ENCODE peak calls at places on chromosomes 5 and 9, in seven cellular contexts. I, L, S, W, K, F and T are unnamed samples.

GRCh38 chr5:7494446-7495132 is 98.7 kb downstream of the ADCY2 start:
- DNase-seq in I (no peak), L (no peak), S (no peak), W (no peak), K (no peak), F (no peak), T (no peak)

GRCh38 chr9:109072810-109073435 is 46.8 kb downstream of the TMEM245 start:
- DNase-seq in I (no peak), L (no peak), S (no peak), W (no peak), K (no peak), F (no peak), T (no peak)

GRCh38 chr5:170795154-170795553 is 11.6 kb downstream of the GABRP start:
- DNase-seq in I (no peak), L (no peak), S (no peak), W (no peak), K (no peak), F (no peak), T (no peak)

GRCh38 chr5:179258001-179258921 is 87.0 kb downstream of the ADAMTS2 start:
- DNase-seq in I (no peak), L (no peak), S (no peak), W (no peak), K (no peak), F (no peak), T (no peak)

GRCh38 chr5:100444961-100445360 is 90.2 kb upstream of the FAM174A start:
- DNase-seq in I (no peak), L (peak; percentile 35), S (no peak), W (peak; percentile 20), K (no peak), F (no peak), T (no peak)

GRCh38 chr5:93320920-93321319 is 260.1 kb downstream of the NR2F1-AS1 start:
- DNase-seq in I (no peak), L (no peak), S (no peak), W (no peak), K (peak; percentile 26), F (no peak), T (no peak)

GRCh38 chr5:84028093-84028492 is 307.4 kb upstream of the HAPLN1 start:
- DNase-seq in I (no peak), L (peak; percentile 23), S (no peak), W (peak; percentile 36), K (no peak), F (no peak), T (no peak)

GRCh38 chr5:172052454-172053236 is 46.2 kb upstream of the FBXW11 start:
- DNase-seq in I (no peak), L (no peak), S (no peak), W (peak; percentile 84), K (no peak), F (no peak), T (no peak)

GRCh38 chr5:1282139-1282992 is 12.5 kb downstream of the TERT start:
- DNase-seq in I (no peak), L (no peak), S (no peak), W (no peak), K (no peak), F (peak; percentile 20), T (no peak)

GRCh38 chr5:139678751-139679750 is 30.9 kb downstream of the CXXC5 start:
- DNase-seq in I (no peak), L (no peak), S (no peak), W (peak; percentile 82), K (no peak), F (no peak), T (no peak)

GRCh38 chr5:132180134-132180745 is 47.4 kb downstream of the P4HA2 start:
- DNase-seq in I (peak; percentile 75), L (peak; percentile 69), S (peak; percentile 81), W (peak; percentile 87), K (peak; percentile 46), F (peak; percentile 83), T (peak; percentile 47)

GRCh38 chr5:180613789-180614188 is 22.5 kb upstream of the SCGB3A1 start:
- DNase-seq in I (no peak), L (no peak), S (no peak), W (no peak), K (no peak), F (no peak), T (no peak)

GRCh38 chr9:110444911-110445310 is 107.2 kb upstream of the TXNDC8 start:
- DNase-seq in I (no peak), L (no peak), S (no peak), W (peak; percentile 77), K (no peak), F (no peak), T (no peak)

GRCh38 chr5:3347741-3348140 is 247.9 kb upstream of the IRX1 start:
- DNase-seq in I (no peak), L (no peak), S (no peak), W (no peak), K (no peak), F (no peak), T (no peak)

GRCh38 chr5:43497311-43498104 is 13.8 kb upstream of the TMEM267 start:
- DNase-seq in I (no peak), L (no peak), S (peak; percentile 20), W (no peak), K (no peak), F (no peak), T (no peak)

GRCh38 chr5:43498571-43498970 is 14.9 kb upstream of the TMEM267 start:
- DNase-seq in I (no peak), L (no peak), S (no peak), W (no peak), K (no peak), F (no peak), T (no peak)
- H3K9me2 ChIP-seq in I (no peaks in the 10 kb centered on the region), L (no peaks in the 10 kb centered on the region), S (no peaks in the 10 kb centered on the region), W (no peaks in the 10 kb centered on the region), K (no peaks in the 10 kb centered on the region), F (no peaks in the 10 kb centered on the region), T (no peaks in the 10 kb centered on the region)

GRCh38 chr9:134336924-134337323 is 10.7 kb downstream of the RXRA start:
- DNase-seq in I (no peak), L (no peak), S (no peak), W (no peak), K (no peak), F (no peak), T (no peak)

GRCh38 chr9:134335490-134336173 is 9.4 kb downstream of the RXRA start:
- DNase-seq in I (no peak), L (no peak), S (no peak), W (no peak), K (no peak), F (no peak), T (no peak)

GRCh38 chr9:134335095-134335489 is 8.8 kb downstream of the RXRA start:
- DNase-seq in I (peak; percentile 10), L (peak; percentile 40), S (no peak), W (peak; percentile 59), K (peak; percentile 59), F (no peak), T (no peak)

GRCh38 chr9:134337469-134337868 is 11.2 kb downstream of the RXRA start:
- DNase-seq in I (no peak), L (no peak), S (no peak), W (no peak), K (no peak), F (no peak), T (no peak)

DNA sequence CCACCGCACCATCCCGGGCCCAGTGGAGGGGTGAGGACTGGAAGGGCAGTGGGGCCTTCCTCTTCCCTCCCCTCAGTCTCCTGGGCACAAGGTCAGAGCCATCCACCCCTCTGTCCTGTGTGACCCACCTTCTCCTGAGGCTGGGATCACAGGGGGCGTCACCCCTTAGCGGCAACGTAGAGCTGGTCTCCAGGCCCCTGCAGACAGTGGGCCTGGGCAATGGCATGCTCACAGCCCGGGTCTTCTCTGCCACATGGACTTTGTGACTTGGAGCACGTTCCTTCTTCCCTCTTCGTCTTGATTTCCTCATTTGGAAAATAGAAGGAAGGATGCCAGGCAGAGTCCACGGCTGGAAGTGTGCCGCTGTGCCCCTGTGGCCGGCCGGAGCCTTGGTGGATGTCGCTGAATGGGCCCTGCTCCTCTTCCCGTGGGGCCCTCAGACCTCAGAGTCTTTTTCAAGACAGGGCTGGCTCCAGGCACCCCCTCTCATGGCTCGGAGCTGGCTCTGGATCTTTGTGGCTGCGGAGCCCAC is 10.0 kb downstream of the RXRA start:
- DNase-seq in I (no peak), L (no peak), S (no peak), W (no peak), K (no peak), F (no peak), T (no peak)
- H3K9me2 ChIP-seq in I (no peaks in the 10 kb centered on the region), L (no peaks in the 10 kb centered on the region), S (no peaks in the 10 kb centered on the region), W (no peaks in the 10 kb centered on the region), K (no peaks in the 10 kb centered on the region), F (no peaks in the 10 kb centered on the region), T (no peaks in the 10 kb centered on the region)

DNA sequence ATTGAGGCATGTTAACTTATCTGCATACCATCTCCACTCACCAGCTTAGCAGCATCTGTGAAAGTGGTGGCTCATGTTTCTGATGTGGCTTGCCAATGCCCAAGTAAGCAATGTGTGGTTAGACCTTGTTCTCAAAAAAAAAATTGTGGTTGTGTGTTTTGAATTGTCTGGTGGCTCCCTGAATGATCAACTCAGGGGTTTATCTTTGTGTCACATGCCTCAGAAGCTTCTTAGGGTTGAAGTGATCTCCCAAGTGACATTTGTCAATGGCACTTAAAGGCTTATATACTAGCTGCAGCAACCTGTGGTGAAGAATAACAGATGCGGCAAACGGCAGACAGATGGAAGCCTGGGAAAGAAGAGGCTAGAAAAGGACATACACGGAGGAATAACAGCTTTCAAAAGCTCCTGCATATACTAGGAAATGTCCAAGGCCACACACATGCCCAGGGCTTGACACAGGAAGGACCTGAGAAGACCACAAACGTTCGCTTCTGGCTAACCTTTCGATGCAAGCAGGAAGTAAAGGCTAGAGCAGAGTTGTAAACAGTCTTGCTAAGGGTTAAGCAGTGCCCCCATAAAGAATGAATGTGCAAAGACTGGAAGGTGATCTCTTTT is 42.2 kb upstream of the FSD1L start:
- DNase-seq in I (peak; percentile 71), L (no peak), S (no peak), W (peak; percentile 16), K (no peak), F (no peak), T (no peak)
- H3K9me2 ChIP-seq in I (no peaks in the 10 kb centered on the region), L (no peaks in the 10 kb centered on the region), S (no peaks in the 10 kb centered on the region), W (no peaks in the 10 kb centered on the region), K (no peaks in the 10 kb centered on the region), F (no peaks in the 10 kb centered on the region), T (no peaks in the 10 kb centered on the region)

GRCh38 chr9:134752476-134752875 is 110.9 kb downstream of the COL5A1 start:
- DNase-seq in I (no peak), L (no peak), S (no peak), W (no peak), K (no peak), F (no peak), T (no peak)

GRCh38 chr9:134748637-134749036 is 107.0 kb downstream of the COL5A1 start:
- DNase-seq in I (no peak), L (no peak), S (no peak), W (no peak), K (no peak), F (no peak), T (no peak)

GRCh38 chr9:134751630-134752029 is 110.0 kb downstream of the COL5A1 start:
- DNase-seq in I (no peak), L (no peak), S (no peak), W (no peak), K (no peak), F (no peak), T (no peak)

GRCh38 chr9:134747951-134748489 is 106.4 kb downstream of the COL5A1 start:
- DNase-seq in I (no peak), L (no peak), S (no peak), W (no peak), K (no peak), F (no peak), T (no peak)

GRCh38 chr9:134750450-134751155 is 109.0 kb downstream of the COL5A1 start:
- DNase-seq in I (no peak), L (no peak), S (no peak), W (no peak), K (no peak), F (no peak), T (no peak)
- H3K9me2 ChIP-seq in I (no peaks in the 10 kb centered on the region), L (no peaks in the 10 kb centered on the region), S (no peaks in the 10 kb centered on the region), W (no peaks in the 10 kb centered on the region), K (no peaks in the 10 kb centered on the region), F (no peaks in the 10 kb centered on the region), T (no peaks in the 10 kb centered on the region)